ENCODE peak calls at places on chromosomes 13 and 19, in eight cellular contexts. A is tibial nerve; U is body of pancreas; Z is CD8-positive, alpha-beta T cell; S is effector memory CD4-positive, alpha-beta T cell; Q is A549; T is psoas muscle; D is sigmoid colon. F is an unnamed sample.

GRCh38 chr13:66468656-66469055 is 761.5 kb downstream of the PCDH9 start:
- DNase-seq in A (no peak), U (no peak), Z (no peak), S (no peak), Q (no peak), T (no peak), D (no peak), F (no peak)

GRCh38 chr19:40717880-40718773 is 1.2 kb downstream of the ITPKC start:
- DNase-seq in A (peak), U (peak), Z (no peak), S (no peak), Q (peak), T (peak), D (no peak), F (no peak)

GRCh38 chr13:103133551-103133950 is 67.3 kb upstream of the SLC10A2 start:
- DNase-seq in A (no peak), U (peak), Z (no peak), S (no peak), Q (no peak), T (no peak), D (no peak), F (no peak)

GRCh38 chr19:32692727-32693061 is 1.1 kb downstream of the NUDT19 start:
- DNase-seq in A (no peak), U (no peak), Z (no peak), S (no peak), Q (peak), T (no peak), D (no peak), F (no peak)

GRCh38 chr13:33146843-33147611 is 130.8 kb downstream of the KL start:
- DNase-seq in A (no peak), U (no peak), Z (no peak), S (no peak), Q (no peak), T (no peak), D (no peak), F (no peak)

GRCh38 chr13:21218351-21219043 is 42.0 kb downstream of the MRPL57 start:
- DNase-seq in A (no peak), U (no peak), Z (no peak), S (no peak), Q (no peak), T (no peak), D (no peak), F (no peak)

GRCh38 chr13:22114630-22115311 is 443.9 kb downstream of the FGF9 start:
- DNase-seq in A (peak), U (no peak), Z (no peak), S (peak), Q (no peak), T (no peak), D (no peak), F (no peak)

GRCh38 chr13:30974350-30974749 is 41.9 kb downstream of the TEX26 start:
- DNase-seq in A (no peak), U (no peak), Z (no peak), S (no peak), Q (no peak), T (no peak), D (no peak), F (no peak)

GRCh38 chr13:98483636-98484288 is 93.1 kb downstream of the STK24 start:
- DNase-seq in A (no peak), U (no peak), Z (no peak), S (no peak), Q (no peak), T (no peak), D (no peak), F (peak)

GRCh38 chr13:20953245-20953931 is 50.8 kb upstream of the XPO4 start:
- DNase-seq in A (no peak), U (no peak), Z (no peak), S (no peak), Q (peak), T (no peak), D (no peak), F (no peak)

GRCh38 chr13:60788156-60788829 is 391.3 kb downstream of the TDRD3 start:
- DNase-seq in A (peak), U (peak), Z (no peak), S (no peak), Q (no peak), T (peak), D (no peak), F (peak)

GRCh38 chr13:99086869-99087129 is 108.9 kb upstream of the DOCK9 start:
- DNase-seq in A (peak), U (no peak), Z (peak), S (no peak), Q (no peak), T (no peak), D (peak), F (no peak)

GRCh38 chr19:19444694-19445155 is 39.2 kb downstream of the GATAD2A start:
- DNase-seq in A (no peak), U (peak), Z (no peak), S (no peak), Q (no peak), T (no peak), D (no peak), F (no peak)

GRCh38 chr19:43675269-43675879 is 5.4 kb upstream of the PLAUR start:
- DNase-seq in A (no peak), U (peak), Z (no peak), S (no peak), Q (peak), T (no peak), D (no peak), F (no peak)

GRCh38 chr19:38693380-38694223 is 46.2 kb downstream of the ACTN4 start:
- DNase-seq in A (no peak), U (peak), Z (no peak), S (no peak), Q (peak), T (no peak), D (no peak), F (peak)
- H3K4me3 ChIP-seq in A (no peak), U (no peak), Z (peak), S (peak), Q (peak), T (peak), D (no peak), F (no peak)

GRCh38 chr13:46656786-46657185 is 103.8 kb downstream of the LRCH1 start:
- DNase-seq in A (no peak), U (no peak), Z (no peak), S (no peak), Q (no peak), T (no peak), D (no peak), F (no peak)

GRCh38 chr13:46660408-46660807 is 107.4 kb downstream of the LRCH1 start:
- DNase-seq in A (no peak), U (no peak), Z (no peak), S (no peak), Q (no peak), T (no peak), D (no peak), F (no peak)

GRCh38 chr13:46659413-46660065 is 106.6 kb downstream of the LRCH1 start:
- DNase-seq in A (no peak), U (peak), Z (no peak), S (no peak), Q (peak), T (no peak), D (no peak), F (no peak)

GRCh38 chr13:46655727-46656180 is 102.8 kb downstream of the LRCH1 start:
- DNase-seq in A (no peak), U (no peak), Z (no peak), S (no peak), Q (no peak), T (no peak), D (no peak), F (no peak)

DNA sequence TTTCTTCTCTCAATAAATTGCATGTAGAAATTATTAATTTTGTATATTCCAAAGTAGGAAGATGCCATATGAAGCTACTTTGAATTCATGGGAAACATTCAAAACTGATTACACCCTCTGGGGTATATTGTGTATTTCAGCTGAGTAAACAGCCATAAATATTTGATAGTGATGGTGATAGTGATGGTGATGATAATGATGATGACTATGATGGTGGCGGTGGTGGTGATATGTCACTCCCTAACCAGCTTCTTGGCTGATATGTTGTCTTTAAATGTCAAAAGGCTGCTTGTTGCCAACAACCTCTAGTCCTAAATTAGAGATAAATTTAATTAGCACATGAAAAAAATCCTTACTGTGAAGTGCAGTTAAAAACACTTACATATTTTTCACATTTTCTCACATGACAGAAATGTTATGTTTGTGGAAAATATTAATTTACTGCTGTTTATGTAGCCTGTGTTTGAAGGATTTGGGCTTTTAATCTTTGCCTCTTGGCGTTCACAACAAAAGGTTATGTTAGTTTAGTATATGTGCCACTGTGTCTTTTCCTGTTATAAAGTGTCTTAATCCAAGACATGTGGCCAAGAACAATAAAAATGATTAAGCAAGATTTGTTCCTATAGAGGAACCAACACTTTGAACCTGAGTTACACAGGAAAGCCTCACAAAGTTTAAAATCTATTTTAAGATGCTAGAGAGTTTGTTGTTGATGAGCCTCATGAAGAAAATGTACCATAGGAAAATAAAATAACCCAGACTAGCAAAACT is 102.2 kb downstream of the LRCH1 start:
- DNase-seq in A (no peak), U (no peak), Z (no peak), S (no peak), Q (no peak), T (no peak), D (no peak), F (no peak)
- H3K27ac ChIP-seq in A (peak), U (peak), Z (no peak), S (no peak), Q (peak), T (peak), D (peak), F (peak)

GRCh38 chr19:3433805-3434540 is 46.4 kb downstream of the SMIM24 start:
- DNase-seq in A (no peak), U (no peak), Z (no peak), S (no peak), Q (no peak), T (no peak), D (no peak), F (no peak)
- H3K4me3 ChIP-seq in A (no peak), U (no peak), Z (peak), S (no peak), Q (no peak), T (peak), D (no peak), F (peak)

GRCh38 chr13:40464991-40465390 is 201.4 kb downstream of the FOXO1 start:
- DNase-seq in A (no peak), U (no peak), Z (no peak), S (no peak), Q (no peak), T (no peak), D (no peak), F (no peak)
- H3K27ac ChIP-seq in A (no peak), U (no peak), Z (no peak), S (no peak), Q (no peak), T (no peak), D (no peak), F (no peak)

GRCh38 chr13:107753748-107754147 is 461.6 kb downstream of the LIG4 start:
- DNase-seq in A (no peak), U (no peak), Z (no peak), S (no peak), Q (no peak), T (no peak), D (no peak), F (no peak)
- H3K4me3 ChIP-seq in A (no peak), U (no peak), Z (no peak), S (no peak), Q (no peak), T (no peak), D (no peak), F (no peak)

DNA sequence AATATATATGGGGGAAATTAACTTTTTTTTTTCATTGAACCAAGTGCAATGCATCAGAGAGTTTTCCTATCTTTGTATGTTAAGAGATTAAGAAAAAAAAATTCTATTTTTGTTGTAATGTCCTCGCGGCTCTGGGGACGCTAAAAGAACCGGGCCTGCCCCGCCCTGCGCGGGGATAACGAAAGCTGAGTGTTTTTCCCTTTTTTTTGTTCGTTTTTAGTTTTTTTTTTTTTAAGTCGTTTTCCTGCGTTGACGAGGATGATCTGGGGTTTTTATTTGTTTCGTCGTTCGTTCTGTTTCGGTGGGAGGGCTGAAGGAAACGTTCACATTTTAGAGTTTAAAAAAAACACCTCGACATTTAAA is 5.7 kb downstream of the LYL1 start:
- DNase-seq in A (no peak), U (no peak), Z (no peak), S (no peak), Q (no peak), T (no peak), D (no peak), F (no peak)
- H3K27ac ChIP-seq in A (peak), U (peak), Z (no peak), S (peak), Q (no peak), T (no peak), D (peak), F (peak)

GRCh38 chr13:73365240-73365639 is 306.4 kb downstream of the KLF5 start:
- DNase-seq in A (no peak), U (no peak), Z (no peak), S (no peak), Q (peak), T (no peak), D (no peak), F (no peak)

GRCh38 chr13:73367886-73368285 is 309.1 kb downstream of the KLF5 start:
- DNase-seq in A (no peak), U (no peak), Z (no peak), S (no peak), Q (no peak), T (no peak), D (no peak), F (no peak)

GRCh38 chr13:73366241-73366640 is 307.4 kb downstream of the KLF5 start:
- DNase-seq in A (no peak), U (no peak), Z (no peak), S (no peak), Q (no peak), T (no peak), D (no peak), F (no peak)

GRCh38 chr13:73365681-73366080 is 306.9 kb downstream of the KLF5 start:
- DNase-seq in A (no peak), U (no peak), Z (no peak), S (no peak), Q (no peak), T (no peak), D (no peak), F (no peak)

DNA sequence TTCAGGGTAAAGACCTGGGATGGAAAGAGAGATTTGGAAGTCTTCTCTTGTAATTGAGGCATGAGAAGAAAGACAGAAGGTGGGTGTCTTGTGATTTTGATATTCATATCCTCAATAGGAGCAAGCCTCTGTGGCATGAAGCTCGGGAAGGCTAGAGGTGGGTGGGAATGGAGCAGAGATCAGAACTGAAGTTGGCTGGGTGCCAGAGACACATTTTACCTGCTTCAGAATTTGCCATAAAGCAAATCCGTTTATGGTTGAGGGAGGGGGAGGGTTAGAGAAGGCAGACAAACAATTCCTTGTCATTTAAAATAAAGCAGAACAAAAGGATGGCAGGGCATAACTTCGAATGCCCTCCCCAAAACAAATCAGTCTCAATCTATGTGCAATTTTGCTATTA is 305.9 kb downstream of the KLF5 start:
- DNase-seq in A (no peak), U (no peak), Z (no peak), S (no peak), Q (peak), T (no peak), D (no peak), F (no peak)
- H3K4me3 ChIP-seq in A (no peak), U (no peak), Z (no peak), S (no peak), Q (no peak), T (no peak), D (no peak), F (no peak)

GRCh38 chr19:14250870-14251269 is 44.9 kb upstream of the ADGRL1 start:
- DNase-seq in A (no peak), U (no peak), Z (no peak), S (no peak), Q (no peak), T (no peak), D (no peak), F (no peak)

GRCh38 chr19:14248578-14249011 is 42.6 kb upstream of the ADGRL1 start:
- DNase-seq in A (peak), U (peak), Z (no peak), S (no peak), Q (peak), T (no peak), D (peak), F (no peak)
- H3K27ac ChIP-seq in A (peak), U (no peak), Z (peak), S (peak), Q (peak), T (no peak), D (peak), F (no peak)

GRCh38 chr13:49185264-49185663 is 34.9 kb upstream of the MLNR start:
- DNase-seq in A (no peak), U (no peak), Z (no peak), S (no peak), Q (peak), T (no peak), D (no peak), F (no peak)

GRCh38 chr13:49183672-49184315 is 36.3 kb upstream of the MLNR start:
- DNase-seq in A (no peak), U (no peak), Z (no peak), S (no peak), Q (no peak), T (no peak), D (no peak), F (no peak)

DNA sequence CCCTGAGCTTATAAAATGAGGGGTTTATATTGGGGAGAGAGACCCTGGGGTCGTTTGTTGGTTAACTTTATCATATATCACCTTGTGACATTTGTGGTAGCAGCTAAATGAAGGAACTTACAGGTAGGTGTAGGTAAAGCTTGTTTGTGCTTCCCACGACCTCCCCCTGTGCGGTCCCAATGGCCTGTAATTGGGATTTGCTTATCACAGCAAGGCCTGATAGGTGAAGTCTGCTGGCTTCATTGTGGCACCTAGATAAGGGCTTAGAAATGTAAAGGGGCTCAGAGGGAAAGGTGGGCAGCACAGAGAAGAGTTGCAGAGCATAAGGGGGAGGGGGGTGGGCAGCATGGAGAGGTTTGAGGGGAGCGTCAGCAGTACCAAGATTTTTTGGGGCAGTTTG is 35.5 kb upstream of the MLNR start:
- DNase-seq in A (no peak), U (no peak), Z (no peak), S (no peak), Q (no peak), T (no peak), D (no peak), F (no peak)
- H3K4me3 ChIP-seq in A (no peak), U (no peak), Z (no peak), S (no peak), Q (no peak), T (no peak), D (no peak), F (no peak)

GRCh38 chr19:14575428-14575980 is 3.6 kb upstream of the NDUFB7 start:
- DNase-seq in A (no peak), U (no peak), Z (no peak), S (no peak), Q (no peak), T (no peak), D (no peak), F (no peak)

GRCh38 chr19:14576363-14576762 is 4.5 kb upstream of the NDUFB7 start:
- DNase-seq in A (no peak), U (no peak), Z (no peak), S (no peak), Q (no peak), T (no peak), D (no peak), F (no peak)

GRCh38 chr19:14577264-14577663 is 5.4 kb upstream of the NDUFB7 start:
- DNase-seq in A (no peak), U (no peak), Z (no peak), S (no peak), Q (no peak), T (no peak), D (no peak), F (no peak)

GRCh38 chr19:14580623-14581237 is 2.2 kb upstream of the CLEC17A start:
- DNase-seq in A (no peak), U (no peak), Z (no peak), S (no peak), Q (no peak), T (no peak), D (no peak), F (no peak)

GRCh38 chr19:14577885-14578427 is 4.9 kb upstream of the CLEC17A start:
- DNase-seq in A (no peak), U (no peak), Z (no peak), S (no peak), Q (no peak), T (no peak), D (no peak), F (no peak)
- H3K27ac ChIP-seq in A (no peak), U (no peak), Z (no peak), S (no peak), Q (no peak), T (no peak), D (no peak), F (no peak)

F was measured in suprapubic skin.